ENCODE peak calls at places on chromosome 10, in seven cellular contexts. One of them, this sample, is unnamed.

GRCh38 chr10:6920072-6921019 is 340.3 kb upstream of the PRKCQ start:
- DNase-seq in amniotic stem cell: no peak
- DNase-seq in activated gamma-delta T cell: peak; percentile 15
- DNase-seq in ELF-1: peak; percentile 68
- DNase-seq in left cardiac atrium: peak; percentile 70
- DNase-seq in NCI-H524: peak; percentile 63
- DNase-seq in B cell: peak; percentile 79
- DNase-seq in this sample: no peak

GRCh38 chr10:71419002-71419540 is 22.4 kb downstream of the CDH23 start:
- DNase-seq in amniotic stem cell: no peak
- DNase-seq in activated gamma-delta T cell: no peak
- DNase-seq in ELF-1: no peak
- DNase-seq in left cardiac atrium: no peak
- DNase-seq in NCI-H524: no peak
- DNase-seq in B cell: no peak
- DNase-seq in this sample: no peak

GRCh38 chr10:44280211-44280610 is 104.7 kb downstream of the CXCL12 start:
- DNase-seq in amniotic stem cell: no peak
- DNase-seq in activated gamma-delta T cell: no peak
- DNase-seq in ELF-1: no peak
- DNase-seq in left cardiac atrium: no peak
- DNase-seq in NCI-H524: no peak
- DNase-seq in B cell: no peak
- DNase-seq in this sample: no peak

GRCh38 chr10:79384773-79385391 is 37.6 kb downstream of the PPIF start:
- DNase-seq in amniotic stem cell: no peak
- DNase-seq in activated gamma-delta T cell: no peak
- DNase-seq in ELF-1: no peak
- DNase-seq in left cardiac atrium: peak; percentile 7
- DNase-seq in NCI-H524: no peak
- DNase-seq in B cell: no peak
- DNase-seq in this sample: no peak

GRCh38 chr10:131980757-131981428 is 830 bp downstream of the BNIP3 start:
- DNase-seq in amniotic stem cell: no peak
- DNase-seq in activated gamma-delta T cell: no peak
- DNase-seq in ELF-1: peak; percentile 73
- DNase-seq in left cardiac atrium: peak; percentile 35
- DNase-seq in NCI-H524: no peak
- DNase-seq in B cell: no peak
- DNase-seq in this sample: no peak

GRCh38 chr10:83542774-83543291 is 596.5 kb upstream of the GHITM start:
- DNase-seq in amniotic stem cell: no peak
- DNase-seq in activated gamma-delta T cell: no peak
- DNase-seq in ELF-1: peak; percentile 28
- DNase-seq in left cardiac atrium: no peak
- DNase-seq in NCI-H524: peak; percentile 69
- DNase-seq in B cell: no peak
- DNase-seq in this sample: no peak

GRCh38 chr10:124416733-124417132 is 2.0 kb downstream of the OAT start:
- DNase-seq in amniotic stem cell: no peak
- DNase-seq in activated gamma-delta T cell: no peak
- DNase-seq in ELF-1: no peak
- DNase-seq in left cardiac atrium: no peak
- DNase-seq in NCI-H524: no peak
- DNase-seq in B cell: no peak
- DNase-seq in this sample: no peak

GRCh38 chr10:114181971-114182370 is 2.8 kb downstream of the TDRD1 start:
- DNase-seq in amniotic stem cell: no peak
- DNase-seq in activated gamma-delta T cell: no peak
- DNase-seq in ELF-1: no peak
- DNase-seq in left cardiac atrium: peak; percentile 70
- DNase-seq in NCI-H524: no peak
- DNase-seq in B cell: no peak
- DNase-seq in this sample: no peak

GRCh38 chr10:418894-419293 is 270.6 kb downstream of the DIP2C start:
- DNase-seq in amniotic stem cell: no peak
- DNase-seq in activated gamma-delta T cell: no peak
- DNase-seq in ELF-1: no peak
- DNase-seq in left cardiac atrium: no peak
- DNase-seq in NCI-H524: no peak
- DNase-seq in B cell: no peak
- DNase-seq in this sample: no peak

GRCh38 chr10:43137701-43137970 is 609 bp upstream of the CSGALNACT2 start:
- DNase-seq in amniotic stem cell: no peak
- DNase-seq in activated gamma-delta T cell: peak; percentile 28
- DNase-seq in ELF-1: peak; percentile 67
- DNase-seq in left cardiac atrium: peak; percentile 60
- DNase-seq in NCI-H524: no peak
- DNase-seq in B cell: peak; percentile 44
- DNase-seq in this sample: no peak

GRCh38 chr10:132139526-132139925 is 47.2 kb upstream of the DPYSL4 start:
- DNase-seq in amniotic stem cell: no peak
- DNase-seq in activated gamma-delta T cell: no peak
- DNase-seq in ELF-1: no peak
- DNase-seq in left cardiac atrium: peak; percentile 5
- DNase-seq in NCI-H524: no peak
- DNase-seq in B cell: peak; percentile 27
- DNase-seq in this sample: no peak

GRCh38 chr10:69486922-69487730 is 35.9 kb downstream of the TSPAN15 start:
- DNase-seq in amniotic stem cell: no peak
- DNase-seq in activated gamma-delta T cell: no peak
- DNase-seq in ELF-1: no peak
- DNase-seq in left cardiac atrium: no peak
- DNase-seq in NCI-H524: no peak
- DNase-seq in B cell: no peak
- DNase-seq in this sample: no peak

GRCh38 chr10:89163265-89163995 is 43.7 kb downstream of the CH25H start:
- DNase-seq in amniotic stem cell: no peak
- DNase-seq in activated gamma-delta T cell: no peak
- DNase-seq in ELF-1: no peak
- DNase-seq in left cardiac atrium: peak; percentile 31
- DNase-seq in NCI-H524: no peak
- DNase-seq in B cell: peak; percentile 43
- DNase-seq in this sample: no peak

GRCh38 chr10:60350400-60350799 is 39.3 kb downstream of the ANK3 start:
- DNase-seq in amniotic stem cell: no peak
- DNase-seq in activated gamma-delta T cell: no peak
- DNase-seq in ELF-1: no peak
- DNase-seq in left cardiac atrium: no peak
- DNase-seq in NCI-H524: no peak
- DNase-seq in B cell: no peak
- DNase-seq in this sample: no peak

GRCh38 chr10:80273523-80274170 is 15.8 kb downstream of the MAT1A start:
- DNase-seq in amniotic stem cell: no peak
- DNase-seq in activated gamma-delta T cell: no peak
- DNase-seq in ELF-1: peak; percentile 60
- DNase-seq in left cardiac atrium: no peak
- DNase-seq in NCI-H524: no peak
- DNase-seq in B cell: no peak
- DNase-seq in this sample: no peak

GRCh38 chr10:15293862-15294835 is 76.9 kb downstream of the FAM171A1 start:
- DNase-seq in amniotic stem cell: no peak
- DNase-seq in activated gamma-delta T cell: no peak
- DNase-seq in ELF-1: no peak
- DNase-seq in left cardiac atrium: no peak
- DNase-seq in NCI-H524: no peak
- DNase-seq in B cell: no peak
- DNase-seq in this sample: no peak

GRCh38 chr10:79443338-79444242 is 1.8 kb downstream of the ZCCHC24 start:
- DNase-seq in amniotic stem cell: no peak
- DNase-seq in activated gamma-delta T cell: no peak
- DNase-seq in ELF-1: no peak
- DNase-seq in left cardiac atrium: no peak
- DNase-seq in NCI-H524: no peak
- DNase-seq in B cell: no peak
- DNase-seq in this sample: no peak

GRCh38 chr10:119025336-119025735 is 4.2 kb upstream of the NANOS1 start:
- DNase-seq in amniotic stem cell: no peak
- DNase-seq in activated gamma-delta T cell: no peak
- DNase-seq in ELF-1: peak; percentile 44
- DNase-seq in left cardiac atrium: peak; percentile 86
- DNase-seq in NCI-H524: no peak
- DNase-seq in B cell: no peak
- DNase-seq in this sample: no peak

GRCh38 chr10:92681306-92681823 is 8.4 kb upstream of the HHEX start:
- DNase-seq in amniotic stem cell: no peak
- DNase-seq in activated gamma-delta T cell: no peak
- DNase-seq in ELF-1: no peak
- DNase-seq in left cardiac atrium: no peak
- DNase-seq in NCI-H524: no peak
- DNase-seq in B cell: no peak
- DNase-seq in this sample: no peak

GRCh38 chr10:16803464-16803863 is 13.8 kb downstream of the RSU1 start:
- DNase-seq in amniotic stem cell: no peak
- DNase-seq in activated gamma-delta T cell: no peak
- DNase-seq in ELF-1: no peak
- DNase-seq in left cardiac atrium: no peak
- DNase-seq in NCI-H524: no peak
- DNase-seq in B cell: no peak
- DNase-seq in this sample: no peak

GRCh38 chr10:104333037-104333727 is 5.1 kb downstream of the ITPRIP start:
- DNase-seq in amniotic stem cell: no peak
- DNase-seq in activated gamma-delta T cell: peak; percentile 18
- DNase-seq in ELF-1: peak; percentile 21
- DNase-seq in left cardiac atrium: no peak
- DNase-seq in NCI-H524: no peak
- DNase-seq in B cell: no peak
- DNase-seq in this sample: no peak

GRCh38 chr10:25047902-25048301 is 31.5 kb downstream of the THNSL1 start:
- DNase-seq in amniotic stem cell: no peak
- DNase-seq in activated gamma-delta T cell: no peak
- DNase-seq in ELF-1: no peak
- DNase-seq in left cardiac atrium: no peak
- DNase-seq in NCI-H524: no peak
- DNase-seq in B cell: no peak
- DNase-seq in this sample: no peak

GRCh38 chr10:112832361-112832878 is 117.6 kb upstream of the TCF7L2 start:
- DNase-seq in amniotic stem cell: no peak
- DNase-seq in activated gamma-delta T cell: no peak
- DNase-seq in ELF-1: peak; percentile 82
- DNase-seq in left cardiac atrium: no peak
- DNase-seq in NCI-H524: no peak
- DNase-seq in B cell: peak; percentile 34
- DNase-seq in this sample: no peak

GRCh38 chr10:86684305-86684704 is 16.0 kb downstream of the LDB3 start:
- DNase-seq in amniotic stem cell: no peak
- DNase-seq in activated gamma-delta T cell: no peak
- DNase-seq in ELF-1: peak; percentile 83
- DNase-seq in left cardiac atrium: peak; percentile 59
- DNase-seq in NCI-H524: no peak
- DNase-seq in B cell: no peak
- DNase-seq in this sample: no peak

GRCh38 chr10:29811751-29812427 is 177.1 kb upstream of the SVIL start:
- DNase-seq in amniotic stem cell: peak; percentile 75
- DNase-seq in activated gamma-delta T cell: no peak
- DNase-seq in ELF-1: no peak
- DNase-seq in left cardiac atrium: peak; percentile 47
- DNase-seq in NCI-H524: no peak
- DNase-seq in B cell: no peak
- DNase-seq in this sample: no peak

GRCh38 chr10:86344714-86345161 is 21.9 kb downstream of the GRID1 start:
- DNase-seq in amniotic stem cell: no peak
- DNase-seq in activated gamma-delta T cell: no peak
- DNase-seq in ELF-1: no peak
- DNase-seq in left cardiac atrium: no peak
- DNase-seq in NCI-H524: no peak
- DNase-seq in B cell: no peak
- DNase-seq in this sample: no peak

GRCh38 chr10:86665868-86666267 is 2.4 kb upstream of the LDB3 start:
- DNase-seq in amniotic stem cell: no peak
- DNase-seq in activated gamma-delta T cell: no peak
- DNase-seq in ELF-1: peak; percentile 58
- DNase-seq in left cardiac atrium: no peak
- DNase-seq in NCI-H524: no peak
- DNase-seq in B cell: no peak
- DNase-seq in this sample: no peak

GRCh38 chr10:93916257-93917063 is 22.7 kb downstream of the SLC35G1 start:
- DNase-seq in amniotic stem cell: no peak
- DNase-seq in activated gamma-delta T cell: no peak
- DNase-seq in ELF-1: peak; percentile 15
- DNase-seq in left cardiac atrium: no peak
- DNase-seq in NCI-H524: no peak
- DNase-seq in B cell: no peak
- DNase-seq in this sample: no peak

GRCh38 chr10:79344502-79345195 is 2.6 kb upstream of the PPIF start:
- DNase-seq in amniotic stem cell: no peak
- DNase-seq in activated gamma-delta T cell: no peak
- DNase-seq in ELF-1: no peak
- DNase-seq in left cardiac atrium: no peak
- DNase-seq in NCI-H524: no peak
- DNase-seq in B cell: no peak
- DNase-seq in this sample: no peak